ENCODE peak calls at places on chromosomes 3 and 15, in four cellular contexts. F is GM12878, G is HepG2, P is H1. U is an unnamed sample.
A peak's percentile ranks its signal among the peaks of the same experiment; 100 is the strongest.

GRCh38 chr3:140629351-140630137 is 48.3 kb upstream of the TRIM42 start:
- DNase-seq in P (no peak), F (no peak), G (peak; percentile 17), U (no peak)

GRCh38 chr3:74060201-74060600 is 435.5 kb upstream of the PDZRN3 start:
- DNase-seq in G (no peak), F (no peak), P (no peak), U (no peak)

GRCh38 chr15:63052961-63053698 is 10.6 kb downstream of the TPM1 start:
- DNase-seq in F (no peak), P (no peak), G (peak; percentile 84), U (no peak)

GRCh38 chr3:4703054-4703480 is 209.9 kb downstream of the ITPR1 start:
- DNase-seq in P (no peak), G (no peak), F (no peak), U (no peak)

GRCh38 chr15:61080209-61081027 is 148.7 kb downstream of the RORA start:
- DNase-seq in F (no peak), P (no peak), G (no peak), U (no peak)

GRCh38 chr3:13071695-13072094 is 1.5 kb downstream of the IQSEC1 start:
- DNase-seq in P (no peak), G (no peak), F (no peak), U (no peak)

GRCh38 chr15:57496946-57497944 is 94.5 kb upstream of the MYZAP start:
- DNase-seq in F (no peak), P (no peak), G (peak; percentile 100), U (no peak)

GRCh38 chr3:171774516-171774915 is 35.8 kb downstream of the PLD1 start:
- DNase-seq in G (no peak), F (no peak), P (no peak), U (no peak)

GRCh38 chr15:41848595-41848994 is 9.9 kb downstream of the PLA2G4B start:
- DNase-seq in G (no peak), F (no peak), P (no peak), U (no peak)

GRCh38 chr3:131020122-131020693 is 6.4 kb downstream of the ASTE1 start:
- DNase-seq in F (no peak), P (no peak), G (no peak), U (no peak)

GRCh38 chr15:53837263-53837662 is 77.8 kb upstream of the WDR72 start:
- DNase-seq in F (no peak), G (peak; percentile 63), P (no peak), U (no peak)

GRCh38 chr3:111989061-111989678 is 9.6 kb upstream of the TAGLN3 start:
- DNase-seq in F (no peak), P (no peak), G (peak; percentile 53), U (no peak)

GRCh38 chr15:58396181-58396580 is 35.6 kb upstream of the LIPC start:
- DNase-seq in G (no peak), P (no peak), F (no peak), U (no peak)

GRCh38 chr3:31946484-31947081 is 34.5 kb downstream of the OSBPL10 start:
- DNase-seq in F (no peak), G (no peak), P (no peak), U (no peak)

GRCh38 chr3:27521179-27521871 is 37.1 kb upstream of the SLC4A7 start:
- DNase-seq in P (no peak), G (peak; percentile 69), F (no peak), U (no peak)

GRCh38 chr3:47424434-47425382 is 43.9 kb downstream of the PTPN23 start:
- DNase-seq in P (no peak), G (peak; percentile 89), F (no peak), U (no peak)

DNA sequence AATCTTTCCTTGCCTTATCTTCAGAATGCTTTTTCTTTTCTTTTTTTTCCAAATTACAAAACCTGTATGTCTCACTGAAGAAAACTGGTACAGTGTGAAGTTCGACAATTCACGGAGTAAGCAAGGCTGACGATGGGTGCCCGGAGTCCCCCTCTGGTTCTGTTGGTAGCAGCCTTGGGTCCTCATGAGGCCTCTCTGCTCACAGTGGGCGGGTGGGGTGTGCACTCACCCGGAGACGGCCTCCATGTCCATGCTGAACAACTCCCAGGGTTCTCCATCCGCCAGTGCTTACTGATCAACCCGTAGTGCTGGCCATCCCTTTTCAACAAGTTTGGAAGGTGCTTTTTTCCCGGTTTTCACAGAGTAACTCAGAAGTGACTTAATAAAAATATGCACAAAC is 23.5 kb downstream of the LRRK1 start:
- DNase-seq in P (no peak), F (no peak), G (no peak), U (no peak)
- TF ChIP-seq ZNF274 in P (no peak), F (no peak), G (no peak), U (no peak)

GRCh38 chr3:119497824-119498187 is 541 bp upstream of the TIMMDC1 start:
- DNase-seq in G (peak; percentile 20), P (no peak), F (no peak), U (peak; percentile 3)
- TF ChIP-seq SUZ12 in G (no peak), P (no peak), F (no peak), U (no peak)

GRCh38 chr3:177465243-177465642 is 268.0 kb upstream of the TBL1XR1 start:
- DNase-seq in P (no peak), F (no peak), G (no peak), U (no peak)

GRCh38 chr3:177467268-177467985 is 270.1 kb upstream of the TBL1XR1 start:
- DNase-seq in G (no peak), P (no peak), F (no peak), U (no peak)

GRCh38 chr3:177466076-177466475 is 268.8 kb upstream of the TBL1XR1 start:
- DNase-seq in P (no peak), F (no peak), G (no peak), U (no peak)

GRCh38 chr3:177464392-177465225 is 267.3 kb upstream of the TBL1XR1 start:
- DNase-seq in G (no peak), P (no peak), F (no peak), U (no peak)

DNA sequence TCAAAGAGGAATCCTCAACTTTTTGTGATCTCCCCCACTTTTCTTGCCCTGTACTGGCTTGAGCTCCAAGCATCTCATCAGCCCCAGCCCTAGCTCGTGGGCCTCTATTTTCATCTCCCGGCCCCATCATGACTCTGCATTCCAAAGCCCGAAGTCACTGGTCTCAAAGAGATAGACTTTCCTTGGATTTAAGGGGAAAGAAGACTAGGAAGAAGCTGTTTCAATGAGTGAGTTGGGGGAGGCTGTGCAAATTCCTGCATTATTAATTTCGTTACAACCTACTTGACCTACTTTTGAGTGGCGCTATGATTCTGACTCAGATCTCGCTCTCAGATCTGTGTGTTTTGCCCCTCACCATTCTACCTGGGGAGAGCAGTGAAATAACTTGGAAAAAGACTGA is 266.6 kb upstream of the TBL1XR1 start:
- DNase-seq in F (no peak), P (no peak), G (no peak), U (peak; percentile 27)
- TF ChIP-seq ZNF274 in F (no peak), P (no peak), G (no peak), U (no peak)

DNA sequence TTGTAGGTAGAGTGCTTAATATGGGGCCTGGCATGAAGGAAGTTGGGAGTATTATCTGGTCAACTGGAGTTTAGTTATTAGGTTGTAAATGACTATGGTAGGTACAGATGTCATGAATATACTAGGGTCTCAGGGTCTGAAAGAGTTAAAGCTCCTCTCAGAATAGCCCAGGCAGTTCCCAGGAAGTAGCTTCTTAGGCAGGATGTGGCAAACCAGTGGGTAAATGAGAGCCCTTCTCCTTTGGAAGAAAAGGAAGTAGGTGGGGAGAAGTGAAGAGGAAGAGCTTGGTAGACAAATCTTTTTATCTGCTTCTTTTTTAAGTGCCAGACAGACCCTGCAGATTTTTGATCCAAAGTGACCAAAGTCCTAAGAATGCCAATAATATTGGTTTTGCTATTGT is 24.5 kb downstream of the MAP2K1 start:
- DNase-seq in P (no peak), G (no peak), F (no peak), U (no peak)
- TF ChIP-seq SUZ12 in P (no peak), G (no peak), F (no peak), U (no peak)